ENCODE peak calls at places on chromosomes 13 and 19, in nine cellular contexts. F is OCI-LY7, S is kidney, V is heart right ventricle, Y is left ventricle myocardium inferior, I is mucosa of descending colon, G is prostate gland, Q is stomach, N is thoracic aorta. L is an unnamed sample.

GRCh38 chr19:11166281-11167142 is 10.9 kb upstream of the SPC24 start:
- DNase-seq in F (no peak), S (peak), V (peak), Y (peak), I (peak), G (no peak), Q (no peak), N (no peak), L (no peak)

GRCh38 chr13:76991432-76991795 is 467 bp upstream of the CLN5 start:
- DNase-seq in F (no peak), S (peak), V (peak), Y (no peak), I (peak), G (no peak), Q (peak), N (peak), L (peak)

GRCh38 chr13:66364346-66364745 is 865.8 kb downstream of the PCDH9 start:
- DNase-seq in F (no peak), S (no peak), V (no peak), Y (no peak), I (no peak), G (no peak), Q (no peak), N (no peak), L (no peak)

GRCh38 chr13:101049166-101049850 is 367.0 kb downstream of the NALCN start:
- DNase-seq in F (no peak), S (no peak), V (no peak), Y (no peak), I (no peak), G (no peak), Q (no peak), N (no peak), L (peak)

GRCh38 chr13:99380921-99381645 is 73.9 kb upstream of the GPR183 start:
- DNase-seq in F (no peak), S (no peak), V (no peak), Y (no peak), I (no peak), G (no peak), Q (no peak), N (no peak), L (no peak)

GRCh38 chr13:19587635-19588300 is 26.4 kb upstream of the TPTE2 start:
- DNase-seq in F (peak), S (no peak), V (no peak), Y (no peak), I (no peak), G (no peak), Q (no peak), N (no peak), L (peak)

GRCh38 chr19:33493401-33494275 is 28.0 kb downstream of the PEPD start:
- DNase-seq in F (no peak), S (peak), V (no peak), Y (no peak), I (no peak), G (no peak), Q (no peak), N (no peak), L (no peak)

GRCh38 chr13:99421758-99422555 is 79.3 kb upstream of the TM9SF2 start:
- DNase-seq in F (no peak), S (no peak), V (no peak), Y (no peak), I (no peak), G (no peak), Q (peak), N (no peak), L (no peak)

GRCh38 chr19:36973021-36973843 is 57.1 kb downstream of the ZNF568 start:
- DNase-seq in F (no peak), S (peak), V (peak), Y (peak), I (peak), G (peak), Q (peak), N (peak), L (peak)

GRCh38 chr19:30083701-30084156 is 141.7 kb downstream of the URI1 start:
- DNase-seq in F (no peak), S (peak), V (no peak), Y (no peak), I (no peak), G (no peak), Q (no peak), N (no peak), L (no peak)

GRCh38 chr13:47628666-47629065 is 372.4 kb downstream of the SUCLA2 start:
- DNase-seq in F (no peak), S (no peak), V (no peak), Y (no peak), I (no peak), G (no peak), Q (no peak), N (no peak), L (peak)

GRCh38 chr13:46668302-46668720 is 115.3 kb downstream of the LRCH1 start:
- DNase-seq in F (peak), S (no peak), V (peak), Y (peak), I (peak), G (no peak), Q (no peak), N (no peak), L (peak)

GRCh38 chr13:67652887-67653286 is 422.8 kb upstream of the PCDH9 start:
- DNase-seq in F (no peak), S (no peak), V (no peak), Y (no peak), I (no peak), G (no peak), Q (no peak), N (no peak), L (no peak)

GRCh38 chr19:29162694-29163093 is 50.3 kb downstream of the UQCRFS1 start:
- DNase-seq in F (no peak), S (no peak), V (no peak), Y (no peak), I (no peak), G (no peak), Q (no peak), N (no peak), L (no peak)

GRCh38 chr19:29048873-29049272 is 164.1 kb downstream of the UQCRFS1 start:
- DNase-seq in F (no peak), S (no peak), V (no peak), Y (no peak), I (no peak), G (no peak), Q (no peak), N (no peak), L (no peak)

GRCh38 chr19:1307755-1308303 is 22.2 kb downstream of the EFNA2 start:
- DNase-seq in F (no peak), S (no peak), V (no peak), Y (no peak), I (no peak), G (no peak), Q (no peak), N (no peak), L (no peak)

GRCh38 chr13:105428816-105429215 is 1106.6 kb downstream of the EFNB2 start:
- DNase-seq in F (no peak), S (no peak), V (no peak), Y (no peak), I (no peak), G (no peak), Q (no peak), N (no peak), L (peak)

GRCh38 chr13:41465215-41465907 is 8.0 kb downstream of the RGCC start:
- DNase-seq in F (peak), S (peak), V (peak), Y (peak), I (peak), G (no peak), Q (peak), N (no peak), L (peak)

GRCh38 chr13:47420012-47420411 is 523.2 kb upstream of the HTR2A start:
- DNase-seq in F (no peak), S (no peak), V (no peak), Y (no peak), I (no peak), G (no peak), Q (no peak), N (no peak), L (no peak)

GRCh38 chr13:23794267-23795161 is 94.7 kb downstream of the MIPEP start:
- DNase-seq in F (peak), S (no peak), V (no peak), Y (no peak), I (no peak), G (no peak), Q (no peak), N (no peak), L (peak)

GRCh38 chr13:26971990-26972888 is 199.4 kb downstream of the USP12 start:
- DNase-seq in F (peak), S (no peak), V (no peak), Y (no peak), I (peak), G (no peak), Q (peak), N (no peak), L (peak)

GRCh38 chr13:109785141-109785891 is 1.1 kb downstream of the IRS2 start:
- DNase-seq in F (no peak), S (peak), V (peak), Y (peak), I (peak), G (no peak), Q (peak), N (no peak), L (no peak)

GRCh38 chr13:109783815-109784589 is 2.4 kb downstream of the IRS2 start:
- DNase-seq in F (no peak), S (peak), V (no peak), Y (no peak), I (peak), G (no peak), Q (no peak), N (no peak), L (no peak)

GRCh38 chr13:109785892-109786450 is 412 bp downstream of the IRS2 start:
- DNase-seq in F (no peak), S (no peak), V (peak), Y (no peak), I (no peak), G (no peak), Q (no peak), N (no peak), L (no peak)

GRCh38 chr13:109783447-109783814 is 3.0 kb downstream of the IRS2 start:
- DNase-seq in F (no peak), S (no peak), V (no peak), Y (no peak), I (no peak), G (no peak), Q (no peak), N (no peak), L (no peak)

GRCh38 chr13:109784590-109785140 is 1.7 kb downstream of the IRS2 start:
- DNase-seq in F (no peak), S (peak), V (peak), Y (peak), I (peak), G (peak), Q (peak), N (no peak), L (no peak)
- TF ChIP-seq CTCF in F (no peak), S (peak), V (peak), Y (peak), I (peak), G (peak), Q (no peak), N (peak), L (peak)

DNA sequence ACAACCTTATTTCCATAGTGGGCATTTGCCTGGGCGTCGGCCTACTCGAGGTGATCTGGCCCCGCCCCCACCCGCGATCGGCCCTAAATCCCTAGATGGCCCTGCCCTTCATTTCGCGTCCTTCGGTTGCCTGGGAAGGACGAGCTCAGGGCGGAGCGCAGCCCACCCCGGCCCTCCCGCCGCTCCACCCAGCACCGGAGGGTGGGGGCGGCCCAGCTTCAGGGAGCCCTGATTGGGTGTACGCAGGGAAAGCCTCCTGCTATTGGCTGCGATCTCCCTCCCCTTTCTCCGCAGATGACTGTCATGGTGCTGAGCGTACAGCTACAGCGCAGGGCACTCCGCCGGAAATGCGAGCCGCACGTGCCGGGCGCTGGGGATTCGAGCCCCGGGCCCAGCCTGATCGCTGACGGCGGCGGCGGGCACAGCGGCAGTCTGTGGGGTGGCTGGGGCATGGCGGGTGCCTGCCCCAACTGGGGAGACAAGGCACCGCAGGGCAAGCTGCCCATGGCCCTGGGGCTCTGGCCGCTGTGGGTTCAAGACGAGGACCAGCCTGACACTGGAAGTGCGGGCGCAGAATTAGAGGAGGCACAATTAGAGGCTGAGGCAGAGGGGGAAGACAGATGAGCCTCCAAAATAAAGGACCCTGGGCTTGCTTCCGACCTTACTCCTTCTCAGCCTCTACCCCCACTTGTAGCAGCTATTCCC is 4.3 kb downstream of the CD37 start:
- DNase-seq in F (no peak), S (peak), V (peak), Y (peak), I (peak), G (peak), Q (peak), N (peak), L (peak)
- H3K4me3 ChIP-seq in F (peak), S (peak), V (peak), Y (peak), I (no peak), G (peak), Q (peak), N (peak), L (peak)

GRCh38 chr19:8500158-8500557 is 2.3 kb downstream of the PRAM1 start:
- DNase-seq in F (no peak), S (no peak), V (no peak), Y (no peak), I (no peak), G (no peak), Q (no peak), N (no peak), L (no peak)
- TF ChIP-seq CTCF in F (no peak), S (no peak), V (no peak), Y (no peak), I (no peak), G (no peak), Q (no peak), N (no peak), L (no peak)

DNA sequence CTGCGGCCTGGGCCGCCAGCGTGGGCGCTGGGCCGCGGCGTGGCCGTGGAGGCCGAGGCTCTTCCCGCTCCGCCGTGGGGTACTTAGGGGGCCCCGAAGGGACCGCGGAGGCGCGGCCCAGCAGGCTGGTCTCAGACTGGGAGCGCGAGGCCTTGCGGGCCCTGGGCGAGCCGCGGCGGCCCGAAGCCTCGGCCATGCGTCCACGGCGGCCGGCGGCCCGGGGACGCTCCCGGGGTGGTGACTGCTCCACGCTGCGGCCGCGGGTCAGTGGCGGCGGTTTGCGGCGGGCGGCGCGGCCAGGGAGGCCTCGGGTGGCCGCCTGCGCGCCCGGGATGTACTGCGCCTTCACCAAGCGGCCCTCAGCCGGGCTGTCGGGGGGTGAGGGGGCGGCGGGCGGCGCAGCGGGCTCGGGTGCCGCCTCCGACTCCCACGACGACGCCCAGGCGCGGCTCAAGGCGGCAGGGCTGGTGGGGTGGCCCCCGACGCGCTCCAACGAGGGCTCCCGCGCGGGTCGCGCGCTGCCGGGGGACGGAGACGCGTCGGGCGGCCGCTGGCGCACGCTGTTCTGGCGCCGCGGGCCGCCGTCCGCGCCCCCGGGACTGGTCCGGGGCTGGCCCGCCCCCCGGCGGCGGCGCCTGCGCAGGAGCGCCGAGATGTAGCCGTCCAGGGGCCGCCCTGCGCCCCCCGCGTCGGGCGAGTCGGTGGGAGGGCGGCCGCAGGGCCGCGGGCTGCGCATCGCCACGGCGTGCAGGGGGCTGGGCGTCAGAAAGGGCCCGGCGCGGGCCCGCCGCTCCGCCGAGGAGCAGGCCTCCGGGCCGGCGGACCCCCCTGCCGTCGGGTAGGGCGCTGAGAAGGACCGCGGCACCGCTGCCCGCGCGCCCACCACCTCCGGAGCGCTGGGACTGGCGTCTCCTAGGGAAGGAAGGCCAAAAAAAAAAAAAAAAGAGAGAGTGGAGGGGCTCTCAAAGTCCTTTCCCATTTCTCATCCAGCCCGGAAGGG is 11.7 kb downstream of the DACT3 start:
- DNase-seq in F (no peak), S (peak), V (no peak), Y (no peak), I (no peak), G (no peak), Q (no peak), N (no peak), L (no peak)
- H3K4me3 ChIP-seq in F (no peak), S (no peak), V (no peak), Y (no peak), I (no peak), G (no peak), Q (no peak), N (no peak), L (no peak)

DNA sequence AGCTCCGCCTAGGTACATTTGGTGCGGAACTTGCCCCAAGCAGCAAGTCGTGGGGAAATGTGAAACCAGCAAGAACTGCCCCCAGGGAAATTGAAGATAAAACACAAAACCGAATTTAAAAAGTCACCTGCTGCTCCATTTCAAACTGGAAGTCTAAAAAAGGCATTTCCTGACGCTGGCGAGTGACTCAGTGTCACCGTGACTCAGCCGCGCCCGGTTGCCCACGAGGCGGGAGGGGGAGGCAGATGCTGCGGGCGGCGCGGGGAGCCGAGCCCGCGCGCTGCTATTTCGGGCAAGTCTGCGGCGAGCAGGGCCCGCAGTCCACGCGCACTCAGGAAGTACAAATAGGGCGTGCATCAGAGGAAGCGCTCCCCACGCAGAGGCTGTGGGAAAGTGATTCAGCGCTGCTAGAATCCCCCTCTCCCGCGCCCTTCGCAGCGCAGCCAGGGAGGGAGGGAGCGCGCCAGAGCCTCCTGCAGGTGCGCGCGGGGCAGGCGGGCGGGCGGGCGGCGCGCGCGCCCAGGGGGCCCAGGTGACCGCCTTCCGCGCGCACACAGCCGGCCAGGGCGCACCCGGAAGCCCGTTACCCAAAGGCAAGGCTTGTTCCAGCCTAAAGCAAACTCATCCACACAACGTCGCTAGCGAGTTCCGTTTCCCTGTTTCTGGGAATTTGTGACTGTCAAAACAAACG is 168.8 kb downstream of the COL4A1 start:
- DNase-seq in F (peak), S (peak), V (peak), Y (peak), I (peak), G (peak), Q (peak), N (peak), L (peak)
- TF ChIP-seq CTCF in F (no peak), S (no peak), V (no peak), Y (peak), I (no peak), G (peak), Q (no peak), N (no peak), L (peak)

DNA sequence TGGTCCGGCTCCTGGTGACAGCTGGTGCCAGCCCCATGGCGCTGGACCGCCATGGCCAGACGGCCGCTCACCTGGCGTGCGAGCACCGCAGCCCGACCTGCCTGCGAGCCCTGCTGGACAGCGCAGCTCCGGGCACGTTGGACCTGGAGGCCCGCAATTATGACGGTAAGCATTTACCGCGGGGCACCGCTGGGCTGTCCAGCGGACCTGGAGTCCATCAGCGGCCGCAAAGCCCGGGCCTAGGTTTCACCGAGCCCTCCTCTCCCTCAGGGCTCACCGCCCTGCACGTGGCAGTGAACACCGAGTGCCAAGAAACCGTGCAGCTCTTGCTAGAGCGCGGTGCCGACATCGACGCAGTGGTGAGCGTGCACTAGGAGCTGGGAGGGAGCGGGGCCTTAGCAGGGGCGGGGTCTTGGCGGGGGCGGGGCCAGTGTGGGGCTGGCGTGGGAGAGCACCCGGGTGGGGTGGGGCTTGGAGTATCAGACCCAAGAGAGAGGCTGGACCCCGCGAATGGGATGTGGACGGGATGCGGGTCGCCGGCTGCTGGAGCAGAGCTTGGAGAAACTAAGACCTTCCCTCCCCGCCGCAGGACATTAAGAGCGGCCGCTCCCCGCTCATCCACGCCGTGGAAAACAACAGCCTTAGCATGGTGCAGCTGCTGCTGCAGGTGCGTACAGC is 8.7 kb downstream of the BCL3 start:
- DNase-seq in F (no peak), S (peak), V (peak), Y (peak), I (no peak), G (no peak), Q (peak), N (peak), L (no peak)
- H3K4me3 ChIP-seq in F (no peak), S (peak), V (peak), Y (peak), I (no peak), G (peak), Q (peak), N (peak), L (no peak)

GRCh38 chr19:27776020-27776419 is 1436.9 kb downstream of the UQCRFS1 start:
- DNase-seq in F (peak), S (no peak), V (no peak), Y (no peak), I (no peak), G (no peak), Q (no peak), N (no peak), L (peak)
- TF ChIP-seq CTCF in F (peak), S (no peak), V (no peak), Y (peak), I (no peak), G (no peak), Q (no peak), N (no peak), L (peak)

GRCh38 chr19:18152817-18153554 is at the start of gene PIK3R2:
- DNase-seq in F (peak), S (peak), V (peak), Y (peak), I (peak), G (peak), Q (peak), N (peak), L (peak)

GRCh38 chr19:18153555-18154134 is 682 bp downstream of the PIK3R2 start:
- DNase-seq in F (peak), S (peak), V (no peak), Y (no peak), I (peak), G (no peak), Q (no peak), N (no peak), L (no peak)

GRCh38 chr19:18150776-18151624 is 2.0 kb upstream of the PIK3R2 start:
- DNase-seq in F (no peak), S (no peak), V (no peak), Y (no peak), I (no peak), G (no peak), Q (no peak), N (no peak), L (no peak)

GRCh38 chr19:18149596-18149975 is 3.4 kb upstream of the PIK3R2 start:
- DNase-seq in F (no peak), S (no peak), V (no peak), Y (no peak), I (no peak), G (no peak), Q (no peak), N (no peak), L (no peak)

GRCh38 chr19:18152444-18152816 is 533 bp upstream of the PIK3R2 start:
- DNase-seq in F (peak), S (peak), V (peak), Y (peak), I (peak), G (peak), Q (peak), N (peak), L (peak)
- H3K4me3 ChIP-seq in F (peak), S (peak), V (peak), Y (peak), I (peak), G (peak), Q (peak), N (peak), L (peak)